ENCODE peak calls at places on chromosome 15, in five cellular contexts. U, H, D, O and Z are unnamed samples.

GRCh38 chr15:99305761-99306505 is 54.7 kb downstream of the LRRC28 start:
- DNase-seq in U (peak; percentile 82), H (no peak), D (no peak), O (peak; percentile 93), Z (peak; percentile 92)

GRCh38 chr15:64651573-64652260 is 123.7 kb downstream of the RBPMS2 start:
- DNase-seq in U (no peak), H (no peak), D (no peak), O (no peak), Z (no peak)

GRCh38 chr15:101053261-101053660 is 134.1 kb downstream of the LRRK1 start:
- DNase-seq in U (no peak), H (peak; percentile 34), D (no peak), O (no peak), Z (peak; percentile 51)

GRCh38 chr15:89576417-89576773 is 1.1 kb downstream of the TICRR start:
- DNase-seq in U (peak; percentile 20), H (no peak), D (no peak), O (no peak), Z (no peak)

GRCh38 chr15:29139540-29140459 is 129.8 kb downstream of the NSMCE3 start:
- DNase-seq in U (peak; percentile 56), H (peak; percentile 66), D (peak; percentile 86), O (peak; percentile 52), Z (peak; percentile 61)

GRCh38 chr15:35271371-35272043 is 186.4 kb upstream of the NANOGP8 start:
- DNase-seq in U (no peak), H (no peak), D (no peak), O (no peak), Z (no peak)

GRCh38 chr15:57994468-57995154 is 70.9 kb downstream of the ALDH1A2 start:
- DNase-seq in U (no peak), H (no peak), D (no peak), O (no peak), Z (no peak)

GRCh38 chr15:47194718-47195117 is 522.6 kb upstream of the SEMA6D start:
- DNase-seq in U (peak; percentile 54), H (no peak), D (no peak), O (no peak), Z (no peak)

GRCh38 chr15:96992817-96993216 is 662.3 kb downstream of the NR2F2 start:
- DNase-seq in U (no peak), H (no peak), D (no peak), O (no peak), Z (no peak)

GRCh38 chr15:98878172-98878571 is 129.4 kb downstream of the PGPEP1L start:
- DNase-seq in U (no peak), H (no peak), D (no peak), O (no peak), Z (no peak)

GRCh38 chr15:48578965-48579364 is 66.5 kb downstream of the FBN1 start:
- DNase-seq in U (no peak), H (no peak), D (no peak), O (no peak), Z (no peak)

GRCh38 chr15:68431792-68432401 is at the start of gene ITGA11:
- DNase-seq in U (peak; percentile 67), H (peak; percentile 61), D (peak; percentile 82), O (peak; percentile 83), Z (no peak)

GRCh38 chr15:69578792-69579587 is 126.4 kb downstream of the RPLP1 start:
- DNase-seq in U (no peak), H (peak; percentile 89), D (peak; percentile 86), O (peak; percentile 61), Z (peak; percentile 88)

GRCh38 chr15:74338676-74339075 is 28.8 kb downstream of the CYP11A1 start:
- DNase-seq in U (no peak), H (no peak), D (no peak), O (no peak), Z (no peak)

GRCh38 chr15:96046620-96047240 is 283.8 kb upstream of the NR2F2 start:
- DNase-seq in U (no peak), H (no peak), D (no peak), O (no peak), Z (no peak)

GRCh38 chr15:58269455-58270414 is 131.6 kb downstream of the AQP9 start:
- DNase-seq in U (peak; percentile 80), H (no peak), D (no peak), O (no peak), Z (no peak)

GRCh38 chr15:101489633-101490407 is at the start of gene PCSK6:
- DNase-seq in U (peak; percentile 28), H (peak; percentile 34), D (no peak), O (peak; percentile 80), Z (no peak)

GRCh38 chr15:80778964-80779657 is at the start of gene CEMIP:
- DNase-seq in U (peak; percentile 89), H (peak; percentile 81), D (peak; percentile 91), O (peak; percentile 76), Z (no peak)

GRCh38 chr15:80777836-80778620 is 1.1 kb upstream of the CEMIP start:
- DNase-seq in U (no peak), H (no peak), D (no peak), O (no peak), Z (no peak)

GRCh38 chr15:80777137-80777536 is 2.0 kb upstream of the CEMIP start:
- DNase-seq in U (peak; percentile 95), H (peak; percentile 64), D (no peak), O (no peak), Z (no peak)

GRCh38 chr15:80779658-80780415 is 667 bp downstream of the CEMIP start:
- DNase-seq in U (peak; percentile 58), H (no peak), D (peak; percentile 76), O (peak; percentile 53), Z (no peak)

DNA sequence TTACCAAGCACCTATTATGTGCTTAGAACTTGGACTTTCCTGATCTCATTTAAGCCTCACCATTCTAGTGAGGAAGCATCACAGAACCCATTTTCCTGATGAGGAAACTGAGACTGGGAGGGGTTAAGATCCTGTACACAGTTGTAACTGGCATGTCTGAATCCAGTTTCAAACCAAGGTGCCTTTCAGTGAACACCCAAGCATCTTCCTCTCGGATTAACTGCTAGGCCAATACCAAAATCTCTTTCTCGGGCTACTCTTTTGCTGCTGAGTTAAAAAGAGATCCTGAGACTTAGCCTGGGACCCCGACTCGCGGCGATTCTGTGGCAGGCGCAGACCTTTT is 578 bp upstream of the CEMIP start:
- DNase-seq in U (no peak), H (no peak), D (no peak), O (no peak), Z (no peak)
- TF ChIP-seq CTCF in U (no peak), H (no peak), D (no peak), O (no peak), Z (no peak)

DNA sequence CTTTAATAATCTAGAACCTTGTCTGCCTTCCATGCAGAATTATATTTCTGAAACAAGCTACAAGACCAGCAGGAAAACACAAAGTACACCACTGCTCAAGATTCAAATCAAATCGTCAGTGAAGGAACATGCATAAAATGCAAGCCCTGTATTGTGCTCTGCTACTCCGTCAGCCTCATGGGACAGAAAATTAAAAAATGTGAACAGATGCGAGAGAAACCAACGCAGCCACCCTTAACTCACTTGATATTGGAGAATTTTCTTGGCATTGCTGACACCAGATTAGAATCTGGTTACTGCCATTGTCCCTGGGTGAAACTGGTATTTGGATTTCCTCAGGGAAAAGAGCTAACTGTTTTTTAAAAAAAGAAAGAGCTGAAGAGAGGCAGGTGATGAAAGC is 23.6 kb downstream of the ANXA2 start:
- DNase-seq in U (no peak), H (no peak), D (no peak), O (no peak), Z (no peak)
- H3K27ac ChIP-seq in U (peak overlapping the region; percentile 86), H (peak overlapping the region; percentile 82), D (peak overlapping the region; percentile 81), O (peak overlapping the region; percentile 79), Z (peak overlapping the region; percentile 96)

DNA sequence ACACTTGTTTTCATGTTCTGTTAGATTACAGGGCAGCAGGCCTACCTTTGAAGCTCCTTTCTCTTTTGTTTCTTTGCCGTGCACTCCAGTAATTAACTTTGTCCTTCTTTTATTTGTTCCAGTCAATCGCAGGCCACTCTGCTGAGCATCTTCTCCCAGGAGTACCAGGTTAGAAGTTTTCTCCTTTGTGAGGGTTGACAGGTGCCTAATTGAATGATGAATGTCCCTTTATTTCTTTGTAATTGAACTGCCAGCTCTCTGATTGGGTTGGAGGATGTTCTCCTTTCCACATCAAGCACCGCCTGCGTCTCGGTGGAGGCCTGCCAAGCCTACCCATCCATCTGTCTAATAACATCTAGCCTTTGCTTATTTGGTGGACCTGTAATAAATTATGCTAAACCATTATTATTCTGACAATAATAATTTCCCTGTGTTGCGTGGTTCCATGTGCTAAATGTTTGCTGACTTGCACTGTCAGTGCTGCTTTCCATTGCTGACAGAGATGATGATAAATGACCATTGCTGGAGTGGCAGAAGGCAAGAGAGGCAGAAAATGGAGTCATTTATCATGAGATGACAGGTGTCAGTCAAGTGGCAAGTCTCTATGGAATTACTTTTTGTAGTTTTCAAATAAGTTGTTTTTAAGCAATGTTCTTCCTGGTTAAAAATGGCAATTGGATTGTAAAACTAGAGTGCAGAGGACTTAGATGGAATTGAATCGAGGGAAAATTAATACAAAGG is 64.9 kb downstream of the CDIN1 start:
- DNase-seq in U (no peak), H (peak; percentile 70), D (no peak), O (no peak), Z (no peak)
- H3K4me3 ChIP-seq in U (no peak overlapping the region), H (no peak overlapping the region), D (no peak overlapping the region), O (no peak overlapping the region), Z (no peak overlapping the region)

GRCh38 chr15:66706225-66706732 is 4.2 kb downstream of the SMAD6 start:
- DNase-seq in U (peak; percentile 71), H (no peak), D (no peak), O (no peak), Z (no peak)
- TF ChIP-seq CTCF in U (peak; percentile 72), H (no peak), D (no peak), O (no peak), Z (peak; percentile 39)

GRCh38 chr15:78624651-78625590 is 4.1 kb upstream of the CHRNA3 start:
- DNase-seq in U (no peak), H (peak; percentile 47), D (no peak), O (no peak), Z (no peak)
- H3K27ac ChIP-seq in U (no peak overlapping the region), H (no peak overlapping the region), D (no peak overlapping the region), O (no peak overlapping the region), Z (no peak overlapping the region)

GRCh38 chr15:81293728-81294500 is 30.0 kb downstream of the STARD5 start:
- DNase-seq in U (no peak), H (no peak), D (no peak), O (no peak), Z (peak; percentile 63)
- H3K4me3 ChIP-seq in U (no peak overlapping the region), H (no peak overlapping the region), D (peak overlapping the region; percentile 6), O (no peak overlapping the region), Z (no peak overlapping the region)

GRCh38 chr15:92667291-92667904 is 11.8 kb upstream of the FAM174B start:
- DNase-seq in U (peak; percentile 24), H (no peak), D (no peak), O (no peak), Z (no peak)
- TF ChIP-seq CTCF in U (no peak), H (no peak), D (no peak), O (no peak), Z (no peak)